ENCODE peak calls at places on chromosomes 12 and 14, in ten cellular contexts. One of them, this sample, is unnamed.
A peak's percentile ranks its signal among the peaks of the same experiment; 100 is the strongest.

GRCh38 chr14:35365130-35366047 is 39.2 kb downstream of the NFKBIA start:
- DNase-seq in uterus: peak; percentile 69
- DNase-seq in endothelial cell of umbilical vein: peak; percentile 84
- DNase-seq in upper lobe of left lung: peak; percentile 93
- DNase-seq in suprapubic skin: no peak
- DNase-seq in A549: peak; percentile 77
- DNase-seq in ovary: peak; percentile 81
- DNase-seq in breast epithelium: peak; percentile 77
- DNase-seq in lower leg skin: peak; percentile 90
- DNase-seq in IMR-90: peak; percentile 92
- DNase-seq in this sample: no peak

GRCh38 chr12:19236656-19237055 is 107.1 kb downstream of the PLEKHA5 start:
- DNase-seq in uterus: no peak
- DNase-seq in endothelial cell of umbilical vein: no peak
- DNase-seq in upper lobe of left lung: no peak
- DNase-seq in suprapubic skin: no peak
- DNase-seq in A549: no peak
- DNase-seq in ovary: no peak
- DNase-seq in breast epithelium: no peak
- DNase-seq in lower leg skin: no peak
- DNase-seq in IMR-90: peak; percentile 80
- DNase-seq in this sample: no peak

GRCh38 chr12:63918788-63919300 is 74.3 kb downstream of the SRGAP1 start:
- DNase-seq in uterus: no peak
- DNase-seq in endothelial cell of umbilical vein: peak; percentile 81
- DNase-seq in upper lobe of left lung: no peak
- DNase-seq in suprapubic skin: no peak
- DNase-seq in A549: peak; percentile 71
- DNase-seq in ovary: no peak
- DNase-seq in breast epithelium: no peak
- DNase-seq in lower leg skin: no peak
- DNase-seq in IMR-90: peak; percentile 99
- DNase-seq in this sample: no peak

GRCh38 chr14:99744199-99744872 is 48.9 kb upstream of the EML1 start:
- DNase-seq in uterus: no peak
- DNase-seq in endothelial cell of umbilical vein: no peak
- DNase-seq in upper lobe of left lung: no peak
- DNase-seq in suprapubic skin: no peak
- DNase-seq in A549: no peak
- DNase-seq in ovary: no peak
- DNase-seq in breast epithelium: no peak
- DNase-seq in lower leg skin: no peak
- DNase-seq in IMR-90: peak; percentile 67
- DNase-seq in this sample: no peak

GRCh38 chr12:113862570-113863454 is 103.3 kb downstream of the RBM19 start:
- DNase-seq in uterus: no peak
- DNase-seq in endothelial cell of umbilical vein: peak; percentile 77
- DNase-seq in upper lobe of left lung: no peak
- DNase-seq in suprapubic skin: no peak
- DNase-seq in A549: no peak
- DNase-seq in ovary: no peak
- DNase-seq in breast epithelium: no peak
- DNase-seq in lower leg skin: no peak
- DNase-seq in IMR-90: peak; percentile 94
- DNase-seq in this sample: no peak

GRCh38 chr12:52691076-52691764 is 11.0 kb upstream of the KRT1 start:
- DNase-seq in uterus: no peak
- DNase-seq in endothelial cell of umbilical vein: no peak
- DNase-seq in upper lobe of left lung: no peak
- DNase-seq in suprapubic skin: no peak
- DNase-seq in A549: no peak
- DNase-seq in ovary: no peak
- DNase-seq in breast epithelium: no peak
- DNase-seq in lower leg skin: no peak
- DNase-seq in IMR-90: no peak
- DNase-seq in this sample: no peak

GRCh38 chr12:32708926-32709325 is 29.8 kb downstream of the DNM1L start:
- DNase-seq in uterus: no peak
- DNase-seq in endothelial cell of umbilical vein: no peak
- DNase-seq in upper lobe of left lung: no peak
- DNase-seq in suprapubic skin: no peak
- DNase-seq in A549: no peak
- DNase-seq in ovary: no peak
- DNase-seq in breast epithelium: no peak
- DNase-seq in lower leg skin: no peak
- DNase-seq in IMR-90: no peak
- DNase-seq in this sample: no peak

GRCh38 chr12:56261503-56262230 is 3.5 kb upstream of the ANKRD52 start:
- DNase-seq in uterus: no peak
- DNase-seq in endothelial cell of umbilical vein: no peak
- DNase-seq in upper lobe of left lung: no peak
- DNase-seq in suprapubic skin: no peak
- DNase-seq in A549: peak; percentile 85
- DNase-seq in ovary: no peak
- DNase-seq in breast epithelium: no peak
- DNase-seq in lower leg skin: no peak
- DNase-seq in IMR-90: peak; percentile 71
- DNase-seq in this sample: no peak

GRCh38 chr14:104681689-104682074 is 7.7 kb upstream of the INF2 start:
- DNase-seq in uterus: peak; percentile 85
- DNase-seq in endothelial cell of umbilical vein: peak; percentile 91
- DNase-seq in upper lobe of left lung: peak; percentile 82
- DNase-seq in suprapubic skin: no peak
- DNase-seq in A549: peak; percentile 91
- DNase-seq in ovary: peak; percentile 82
- DNase-seq in breast epithelium: peak; percentile 71
- DNase-seq in lower leg skin: peak; percentile 73
- DNase-seq in IMR-90: peak; percentile 81
- DNase-seq in this sample: peak; percentile 72

GRCh38 chr14:104678901-104679705 is 10.3 kb upstream of the INF2 start:
- DNase-seq in uterus: peak; percentile 25
- DNase-seq in endothelial cell of umbilical vein: no peak
- DNase-seq in upper lobe of left lung: no peak
- DNase-seq in suprapubic skin: no peak
- DNase-seq in A549: no peak
- DNase-seq in ovary: no peak
- DNase-seq in breast epithelium: no peak
- DNase-seq in lower leg skin: no peak
- DNase-seq in IMR-90: no peak
- DNase-seq in this sample: no peak

GRCh38 chr14:104680056-104680805 is 9.2 kb upstream of the INF2 start:
- DNase-seq in uterus: peak; percentile 55
- DNase-seq in endothelial cell of umbilical vein: peak; percentile 67
- DNase-seq in upper lobe of left lung: no peak
- DNase-seq in suprapubic skin: no peak
- DNase-seq in A549: peak; percentile 85
- DNase-seq in ovary: no peak
- DNase-seq in breast epithelium: no peak
- DNase-seq in lower leg skin: no peak
- DNase-seq in IMR-90: peak; percentile 85
- DNase-seq in this sample: no peak

GRCh38 chr14:104682107-104682593 is 7.3 kb upstream of the INF2 start:
- DNase-seq in uterus: no peak
- DNase-seq in endothelial cell of umbilical vein: no peak
- DNase-seq in upper lobe of left lung: no peak
- DNase-seq in suprapubic skin: no peak
- DNase-seq in A549: peak; percentile 55
- DNase-seq in ovary: no peak
- DNase-seq in breast epithelium: no peak
- DNase-seq in lower leg skin: no peak
- DNase-seq in IMR-90: no peak
- DNase-seq in this sample: no peak

DNA sequence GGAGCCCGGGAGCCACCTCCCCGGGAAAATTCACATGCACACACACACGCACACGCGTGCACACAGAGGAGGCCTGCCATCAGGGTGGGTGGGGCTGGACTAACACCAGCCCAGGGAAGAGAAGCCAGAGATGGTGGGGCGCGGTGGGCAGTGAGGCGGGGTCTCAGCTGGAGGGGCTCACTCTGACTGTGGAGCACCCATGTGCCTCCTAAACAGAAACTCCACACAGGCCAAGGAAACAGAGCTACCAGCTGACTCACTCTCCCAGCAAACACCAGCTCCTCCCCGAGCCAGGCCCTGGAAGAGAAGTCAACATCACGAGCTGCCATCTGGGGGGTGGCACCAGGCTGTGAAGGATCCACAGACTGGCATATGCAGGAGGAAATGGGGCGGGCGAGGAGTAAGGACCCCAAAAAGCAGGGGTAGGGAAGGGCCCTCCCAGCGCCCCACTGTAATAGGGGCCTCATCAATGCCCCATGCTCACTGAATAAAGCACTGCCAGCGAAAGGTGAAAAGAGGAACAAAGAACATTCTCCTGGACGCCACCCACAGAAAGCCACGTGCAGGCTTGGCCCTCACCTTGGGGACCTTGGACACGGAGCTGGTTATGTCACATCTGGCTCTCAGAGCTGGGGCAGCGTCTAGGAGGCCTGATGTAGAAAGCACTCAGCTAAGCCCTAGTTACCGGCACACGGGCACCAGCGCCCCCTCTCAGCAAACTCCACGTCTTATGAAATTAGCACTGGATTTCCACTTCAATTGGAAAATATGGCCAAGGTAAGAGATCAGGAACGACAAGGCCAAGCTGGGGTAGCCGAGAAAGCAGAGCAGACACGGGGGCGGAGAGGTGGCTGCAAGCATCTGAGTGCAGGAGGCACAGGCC is 8.4 kb upstream of the INF2 start:
- DNase-seq in uterus: peak; percentile 47
- DNase-seq in endothelial cell of umbilical vein: peak; percentile 77
- DNase-seq in upper lobe of left lung: peak; percentile 81
- DNase-seq in suprapubic skin: no peak
- DNase-seq in A549: peak; percentile 87
- DNase-seq in ovary: no peak
- DNase-seq in breast epithelium: peak; percentile 68
- DNase-seq in lower leg skin: peak; percentile 73
- DNase-seq in IMR-90: peak; percentile 85
- DNase-seq in this sample: no peak
- TF ChIP-seq POLR2A in uterus: no peak
- TF ChIP-seq POLR2A in endothelial cell of umbilical vein: no peak
- TF ChIP-seq POLR2A in upper lobe of left lung: no peak
- TF ChIP-seq POLR2A in suprapubic skin: no peak
- TF ChIP-seq POLR2A in A549: peak; percentile 30
- TF ChIP-seq POLR2A in ovary: no peak
- TF ChIP-seq POLR2A in breast epithelium: no peak
- TF ChIP-seq POLR2A in lower leg skin: no peak
- TF ChIP-seq POLR2A in IMR-90: peak; percentile 49
- TF ChIP-seq POLR2A in this sample: no peak

GRCh38 chr14:27672047-27672446 is 1074.2 kb upstream of the NOVA1 start:
- DNase-seq in uterus: no peak
- DNase-seq in endothelial cell of umbilical vein: peak; percentile 85
- DNase-seq in upper lobe of left lung: no peak
- DNase-seq in suprapubic skin: no peak
- DNase-seq in A549: no peak
- DNase-seq in ovary: no peak
- DNase-seq in breast epithelium: no peak
- DNase-seq in lower leg skin: no peak
- DNase-seq in IMR-90: no peak
- DNase-seq in this sample: no peak
- H3K4me3 ChIP-seq in uterus: no peak overlapping the region
- H3K4me3 ChIP-seq in endothelial cell of umbilical vein: no peak overlapping the region
- H3K4me3 ChIP-seq in upper lobe of left lung: no peak overlapping the region
- H3K4me3 ChIP-seq in suprapubic skin: no peak overlapping the region
- H3K4me3 ChIP-seq in A549: no peak overlapping the region
- H3K4me3 ChIP-seq in ovary: no peak overlapping the region
- H3K4me3 ChIP-seq in breast epithelium: no peak overlapping the region
- H3K4me3 ChIP-seq in lower leg skin: no peak overlapping the region
- H3K4me3 ChIP-seq in IMR-90: no peak overlapping the region
- H3K4me3 ChIP-seq in this sample: no peak overlapping the region

DNA sequence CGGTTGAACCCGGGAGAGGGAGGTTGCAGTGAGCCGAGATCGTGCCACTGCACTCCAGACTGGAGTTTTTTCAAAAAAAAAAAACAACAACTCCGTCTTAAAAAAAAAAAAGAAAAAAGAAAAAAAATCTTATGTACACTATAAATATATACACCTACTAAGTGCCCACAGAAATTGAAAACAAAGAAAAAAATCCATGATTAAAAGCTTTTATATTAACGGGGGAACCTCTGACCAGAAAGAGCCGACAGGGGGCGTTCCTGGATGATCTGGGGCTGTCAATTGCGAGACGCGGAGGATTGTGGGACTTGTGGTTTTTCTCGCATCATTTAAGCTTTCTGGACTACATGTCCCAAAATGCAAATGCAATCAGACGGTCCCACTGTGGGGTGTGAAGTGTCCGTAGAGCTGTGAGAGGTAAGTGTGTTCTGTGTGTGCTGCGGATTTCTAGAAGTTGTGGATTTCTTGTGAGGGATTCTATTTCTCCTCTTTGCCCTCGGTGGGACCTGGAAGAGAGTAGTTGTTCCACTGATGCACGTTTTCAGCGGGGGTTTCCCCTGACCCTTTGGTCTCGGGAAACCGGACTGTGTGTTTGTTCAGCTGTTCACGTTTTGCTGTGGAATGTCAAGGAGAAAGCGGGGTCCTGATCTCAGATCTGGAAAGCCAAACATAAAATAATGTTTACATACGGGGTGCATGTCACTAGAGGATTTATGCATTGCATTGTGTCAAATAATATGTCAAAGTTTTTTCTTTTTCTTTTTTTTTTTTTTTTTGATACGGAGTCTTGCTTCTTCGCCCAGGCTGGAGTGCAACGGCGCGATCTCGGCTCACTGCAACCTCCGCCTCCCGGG is at the start of gene SIRT4:
- DNase-seq in uterus: peak; percentile 83
- DNase-seq in endothelial cell of umbilical vein: peak; percentile 98
- DNase-seq in upper lobe of left lung: peak; percentile 95
- DNase-seq in suprapubic skin: peak; percentile 91
- DNase-seq in A549: peak; percentile 98
- DNase-seq in ovary: peak; percentile 91
- DNase-seq in breast epithelium: peak; percentile 85
- DNase-seq in lower leg skin: peak; percentile 92
- DNase-seq in IMR-90: peak; percentile 94
- DNase-seq in this sample: peak; percentile 96
- TF ChIP-seq POLR2A in uterus: peak; percentile 26
- TF ChIP-seq POLR2A in endothelial cell of umbilical vein: peak; percentile 33
- TF ChIP-seq POLR2A in upper lobe of left lung: no peak
- TF ChIP-seq POLR2A in suprapubic skin: no peak
- TF ChIP-seq POLR2A in A549: no peak
- TF ChIP-seq POLR2A in ovary: peak; percentile 8
- TF ChIP-seq POLR2A in breast epithelium: no peak
- TF ChIP-seq POLR2A in lower leg skin: no peak
- TF ChIP-seq POLR2A in IMR-90: no peak
- TF ChIP-seq POLR2A in this sample: no peak

GRCh38 chr14:89042021-89042420 is 217.6 kb downstream of the TTC8 start:
- DNase-seq in uterus: no peak
- DNase-seq in endothelial cell of umbilical vein: no peak
- DNase-seq in upper lobe of left lung: no peak
- DNase-seq in suprapubic skin: no peak
- DNase-seq in A549: no peak
- DNase-seq in ovary: no peak
- DNase-seq in breast epithelium: no peak
- DNase-seq in lower leg skin: no peak
- DNase-seq in IMR-90: no peak
- DNase-seq in this sample: no peak

GRCh38 chr14:89037065-89037464 is 212.6 kb downstream of the TTC8 start:
- DNase-seq in uterus: no peak
- DNase-seq in endothelial cell of umbilical vein: no peak
- DNase-seq in upper lobe of left lung: no peak
- DNase-seq in suprapubic skin: no peak
- DNase-seq in A549: no peak
- DNase-seq in ovary: no peak
- DNase-seq in breast epithelium: no peak
- DNase-seq in lower leg skin: no peak
- DNase-seq in IMR-90: no peak
- DNase-seq in this sample: no peak

GRCh38 chr14:89040080-89040437 is 215.6 kb downstream of the TTC8 start:
- DNase-seq in uterus: no peak
- DNase-seq in endothelial cell of umbilical vein: no peak
- DNase-seq in upper lobe of left lung: no peak
- DNase-seq in suprapubic skin: no peak
- DNase-seq in A549: no peak
- DNase-seq in ovary: no peak
- DNase-seq in breast epithelium: no peak
- DNase-seq in lower leg skin: no peak
- DNase-seq in IMR-90: no peak
- DNase-seq in this sample: no peak

GRCh38 chr14:89040438-89041244 is 216.2 kb downstream of the TTC8 start:
- DNase-seq in uterus: peak; percentile 91
- DNase-seq in endothelial cell of umbilical vein: peak; percentile 88
- DNase-seq in upper lobe of left lung: peak; percentile 90
- DNase-seq in suprapubic skin: peak; percentile 92
- DNase-seq in A549: peak; percentile 76
- DNase-seq in ovary: peak; percentile 91
- DNase-seq in breast epithelium: peak; percentile 91
- DNase-seq in lower leg skin: peak; percentile 83
- DNase-seq in IMR-90: peak; percentile 86
- DNase-seq in this sample: peak; percentile 87

GRCh38 chr14:89041245-89041585 is 216.8 kb downstream of the TTC8 start:
- DNase-seq in uterus: no peak
- DNase-seq in endothelial cell of umbilical vein: no peak
- DNase-seq in upper lobe of left lung: no peak
- DNase-seq in suprapubic skin: no peak
- DNase-seq in A549: no peak
- DNase-seq in ovary: no peak
- DNase-seq in breast epithelium: peak; percentile 70
- DNase-seq in lower leg skin: no peak
- DNase-seq in IMR-90: no peak
- DNase-seq in this sample: no peak
- H3K4me3 ChIP-seq in uterus: peak overlapping the region; percentile 32
- H3K4me3 ChIP-seq in endothelial cell of umbilical vein: no peak overlapping the region
- H3K4me3 ChIP-seq in upper lobe of left lung: peak overlapping the region; percentile 32
- H3K4me3 ChIP-seq in suprapubic skin: peak overlapping the region; percentile 42
- H3K4me3 ChIP-seq in A549: no peak overlapping the region
- H3K4me3 ChIP-seq in ovary: peak overlapping the region; percentile 41
- H3K4me3 ChIP-seq in breast epithelium: peak overlapping the region; percentile 55
- H3K4me3 ChIP-seq in lower leg skin: no peak overlapping the region
- H3K4me3 ChIP-seq in IMR-90: peak overlapping the region; percentile 38
- H3K4me3 ChIP-seq in this sample: peak overlapping the region; percentile 47

This sample was measured in tibial nerve.